ENCODE peak calls at places on chromosomes 4 and X, in five cellular contexts. I is HCT116, Y is GM23338, J is OCI-LY7, R is SK-N-SH. G is an unnamed sample. For H3K9me2 and H3K4me1, the result is how much of the 10 kb centered on the place peaks cover.

GRCh38 chrX:9781941-9782340 is 4.3 kb upstream of the SHROOM2 start:
- DNase-seq in R (no peak), Y (no peak), I (peak), J (no peak), G (no peak)

GRCh38 chrX:30373479-30373878 is 64.3 kb upstream of the NR0B1 start:
- DNase-seq in J (no peak), R (no peak), I (no peak), Y (no peak), G (no peak)

GRCh38 chr4:187027231-187027760 is 303.6 kb upstream of the FAT1 start:
- DNase-seq in Y (no peak), R (no peak), J (no peak), I (no peak), G (no peak)

GRCh38 chrX:10160221-10160620 is 3.4 kb downstream of the CLCN4 start:
- DNase-seq in R (no peak), J (no peak), Y (no peak), I (no peak), G (no peak)

GRCh38 chrX:30156009-30156408 is 59.4 kb upstream of the MAGEB2 start:
- DNase-seq in R (no peak), J (no peak), I (no peak), Y (no peak), G (no peak)

GRCh38 chr4:113504422-113504821 is 257.1 kb downstream of the CAMK2D start:
- DNase-seq in J (no peak), Y (no peak), I (no peak), R (no peak), G (no peak)

GRCh38 chrX:16112428-16112827 is 10.9 kb upstream of the GRPR start:
- DNase-seq in R (no peak), Y (peak), J (peak), I (no peak), G (no peak)

GRCh38 chrX:39204945-39205344 is 403.7 kb downstream of the MID1IP1 start:
- DNase-seq in R (no peak), Y (no peak), I (no peak), J (no peak), G (no peak)

GRCh38 chr4:40168070-40168469 is 28.8 kb upstream of the RHOH start:
- DNase-seq in R (no peak), J (no peak), I (no peak), Y (no peak), G (no peak)

DNA sequence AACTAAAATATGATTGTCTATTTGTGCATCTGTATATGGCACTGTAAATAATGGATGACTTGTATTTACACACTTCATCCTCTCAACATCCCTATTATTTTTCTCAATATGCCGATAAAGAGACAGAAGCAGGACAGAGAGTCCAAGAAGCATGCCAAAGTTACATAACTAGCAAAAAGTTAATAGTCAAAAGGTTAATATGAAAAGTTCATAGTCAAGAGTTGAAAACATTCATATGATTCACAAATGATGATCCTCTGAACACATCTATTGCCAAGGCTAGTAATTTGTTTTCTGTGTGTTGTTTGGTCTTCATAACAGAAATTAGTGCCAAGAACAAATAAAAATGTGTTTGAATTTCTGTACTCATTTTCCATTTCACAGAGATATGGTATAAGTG is 231.0 kb downstream of the ADAMTS3 start:
- DNase-seq in Y (no peak), I (no peak), R (no peak), J (no peak), G (no peak)
- H3K9me2 ChIP-seq in Y (under half), I (under half), R (under half), J (under half), G (under half)

DNA sequence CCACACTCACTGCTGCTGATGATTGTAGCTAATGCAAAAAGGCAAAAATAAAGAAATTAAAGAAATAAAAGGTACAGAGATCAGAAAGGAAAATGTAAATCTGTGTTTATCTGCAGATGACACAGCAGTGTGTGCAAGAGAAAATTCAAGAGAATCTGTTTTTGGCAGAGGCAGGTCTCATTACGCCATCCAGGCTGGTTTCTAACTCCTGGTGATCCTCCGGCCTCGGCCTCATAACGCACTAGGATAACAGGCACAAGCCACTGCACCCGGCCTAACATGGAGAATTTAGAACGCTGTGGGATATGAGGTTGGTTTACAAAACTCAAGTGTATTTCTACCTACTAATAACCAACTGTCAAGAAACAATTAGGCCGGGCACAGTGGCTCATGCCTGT is 29.4 kb downstream of the CTBP1 start:
- DNase-seq in J (no peak), I (no peak), R (no peak), Y (no peak), G (no peak)
- H3K4me1 ChIP-seq in J (half or more), I (under half), R (under half), Y (under half), G (half or more)

GRCh38 chrX:50721771-50722521 is 92.0 kb downstream of the SHROOM4 start:
- DNase-seq in I (no peak), Y (peak), R (no peak), J (no peak), G (no peak)

GRCh38 chrX:50718791-50719190 is 95.2 kb downstream of the SHROOM4 start:
- DNase-seq in R (no peak), J (no peak), Y (no peak), I (no peak), G (no peak)

GRCh38 chrX:50726296-50726695 is 87.7 kb downstream of the SHROOM4 start:
- DNase-seq in J (no peak), R (no peak), I (no peak), Y (peak), G (no peak)

GRCh38 chrX:50725310-50725709 is 88.7 kb downstream of the SHROOM4 start:
- DNase-seq in R (no peak), Y (no peak), J (no peak), I (no peak), G (no peak)

GRCh38 chrX:50723006-50723405 is 91.0 kb downstream of the SHROOM4 start:
- DNase-seq in R (no peak), J (no peak), Y (no peak), I (no peak), G (no peak)
- H3K4me2 ChIP-seq in R (no peak), J (no peak), Y (no peak), I (no peak), G (no peak)

DNA sequence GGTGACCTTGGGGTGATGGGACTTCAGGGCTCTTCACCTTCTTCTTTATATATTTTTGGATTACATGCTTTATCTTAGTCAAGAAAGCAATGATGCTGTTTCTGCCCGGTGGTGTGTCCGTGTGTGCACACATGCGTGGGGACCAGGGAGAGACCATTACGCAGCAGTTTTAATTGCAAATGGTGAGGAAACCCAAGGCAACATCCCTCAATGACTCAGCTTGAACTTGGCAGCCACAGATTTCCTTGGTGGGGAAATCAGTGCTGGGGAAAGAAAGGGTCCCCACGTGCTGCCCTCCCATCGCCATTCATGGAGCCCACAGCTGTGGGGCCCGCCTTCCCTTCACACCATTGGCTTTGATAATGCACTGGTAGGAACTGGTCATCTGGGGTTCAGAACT is 46.2 kb upstream of the C4orf50 start:
- DNase-seq in Y (no peak), I (no peak), J (no peak), R (no peak), G (no peak)
- H3K9me2 ChIP-seq in Y (under half), I (under half), J (under half), R (under half), G (under half)

GRCh38 chr4:82784615-82785247 is 13.9 kb downstream of the SCD5 start:
- DNase-seq in J (no peak), I (no peak), R (peak), Y (no peak), G (peak)

GRCh38 chr4:82785248-82786003 is 13.2 kb downstream of the SCD5 start:
- DNase-seq in R (no peak), Y (peak), I (peak), J (no peak), G (peak)

GRCh38 chr4:82787342-82787741 is 11.3 kb downstream of the SCD5 start:
- DNase-seq in Y (no peak), J (no peak), I (no peak), R (no peak), G (no peak)

GRCh38 chr4:82786794-82787193 is 11.8 kb downstream of the SCD5 start:
- DNase-seq in J (no peak), R (no peak), I (no peak), Y (no peak), G (no peak)

DNA sequence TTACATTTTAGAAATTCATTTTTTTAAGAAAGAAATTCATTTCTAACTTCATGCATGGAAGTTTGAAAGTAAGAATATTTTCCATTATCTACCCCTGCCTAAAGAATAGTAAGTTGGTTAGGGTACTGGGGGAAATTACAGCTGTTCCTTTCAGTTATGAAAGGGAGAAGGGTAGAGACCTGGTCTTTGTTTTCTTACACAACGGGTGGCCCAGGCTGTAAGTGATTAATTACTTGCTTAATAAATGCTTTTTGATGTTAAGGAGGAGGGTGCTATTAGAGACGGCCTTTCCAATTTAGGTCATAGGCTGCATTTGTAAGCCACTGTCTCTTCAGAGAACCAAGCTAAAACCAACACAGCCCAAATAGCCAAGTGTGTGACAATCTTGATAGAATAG is 12.6 kb downstream of the SCD5 start:
- DNase-seq in J (no peak), R (no peak), Y (peak), I (no peak), G (peak)
- H3K4me1 ChIP-seq in J (under half), R (under half), Y (under half), I (under half), G (half or more)